ENCODE peak calls at places on chromosomes 3 and 15, in seven cellular contexts. C is sigmoid colon, W is upper lobe of left lung, J is transverse colon, B is stomach, X is H1, D is GM12878. A is an unnamed sample.

GRCh38 chr3:37453393-37454391 is 279.3 kb upstream of the LRRFIP2 start:
- DNase-seq in C (peak; percentile 83), W (peak; percentile 65), J (peak; percentile 40), B (peak; percentile 41), X (no peak), D (no peak), A (peak; percentile 94)

GRCh38 chr3:144107923-144108322 is 136.3 kb downstream of the DIPK2A start:
- DNase-seq in C (no peak), W (no peak), J (no peak), B (no peak), X (no peak), D (no peak), A (no peak)

GRCh38 chr3:182940266-182940808 is 40.0 kb downstream of the DCUN1D1 start:
- DNase-seq in C (no peak), W (no peak), J (no peak), B (no peak), X (no peak), D (no peak), A (no peak)

GRCh38 chr3:124700880-124701684 is 29.2 kb upstream of the UMPS start:
- DNase-seq in C (no peak), W (no peak), J (no peak), B (no peak), X (no peak), D (no peak), A (no peak)

GRCh38 chr15:85485956-85486567 is 105.7 kb downstream of the AKAP13 start:
- DNase-seq in C (no peak), W (no peak), J (peak; percentile 59), B (peak; percentile 53), X (no peak), D (peak; percentile 59), A (no peak)

GRCh38 chr3:126682046-126682445 is 22.0 kb upstream of the CHCHD6 start:
- DNase-seq in C (no peak), W (no peak), J (no peak), B (no peak), X (no peak), D (no peak), A (peak; percentile 80)

GRCh38 chr15:96992817-96993216 is 662.3 kb downstream of the NR2F2 start:
- DNase-seq in C (no peak), W (no peak), J (no peak), B (no peak), X (no peak), D (no peak), A (no peak)

GRCh38 chr3:45092132-45093031 is 53.8 kb downstream of the CDCP1 start:
- DNase-seq in C (no peak), W (peak; percentile 9), J (peak; percentile 71), B (no peak), X (no peak), D (no peak), A (no peak)

GRCh38 chr3:55090746-55091145 is 162.9 kb upstream of the LRTM1 start:
- DNase-seq in C (no peak), W (no peak), J (no peak), B (no peak), X (no peak), D (no peak), A (no peak)

GRCh38 chr3:175260145-175260794 is 401.1 kb downstream of the NAALADL2 start:
- DNase-seq in C (no peak), W (no peak), J (no peak), B (no peak), X (no peak), D (no peak), A (no peak)

GRCh38 chr3:114660124-114660523 is 366.3 kb downstream of the TIGIT start:
- DNase-seq in C (no peak), W (no peak), J (no peak), B (peak; percentile 27), X (no peak), D (no peak), A (no peak)

GRCh38 chr15:100929641-100930042 is 10.5 kb downstream of the LRRK1 start:
- DNase-seq in C (no peak), W (no peak), J (no peak), B (no peak), X (no peak), D (no peak), A (peak; percentile 62)

GRCh38 chr3:121803921-121804320 is 30.9 kb downstream of the IQCB1 start:
- DNase-seq in C (no peak), W (no peak), J (no peak), B (no peak), X (no peak), D (no peak), A (no peak)

GRCh38 chr3:147415337-147415736 is 6.2 kb downstream of the ZIC1 start:
- DNase-seq in C (no peak), W (no peak), J (no peak), B (no peak), X (no peak), D (no peak), A (no peak)

GRCh38 chr3:149382091-149382467 is 4.6 kb upstream of the TM4SF1 start:
- DNase-seq in C (no peak), W (no peak), J (no peak), B (no peak), X (no peak), D (no peak), A (no peak)

GRCh38 chr3:4830586-4830914 is 148.7 kb upstream of the BHLHE40 start:
- DNase-seq in C (no peak), W (no peak), J (no peak), B (no peak), X (no peak), D (no peak), A (no peak)

GRCh38 chr3:10223676-10224639 is 24.3 kb upstream of the TATDN2 start:
- DNase-seq in C (no peak), W (no peak), J (peak; percentile 62), B (peak; percentile 31), X (no peak), D (peak; percentile 75), A (no peak)

GRCh38 chr3:126133606-126134005 is 46.8 kb downstream of the ALDH1L1 start:
- DNase-seq in C (peak; percentile 45), W (no peak), J (peak; percentile 3), B (no peak), X (no peak), D (no peak), A (peak; percentile 60)

GRCh38 chr3:178802993-178803693 is 266.9 kb downstream of the KCNMB2 start:
- DNase-seq in C (no peak), W (no peak), J (no peak), B (no peak), X (no peak), D (no peak), A (peak; percentile 70)

GRCh38 chr15:71781179-71781964 is 29.0 kb upstream of the NR2E3 start:
- DNase-seq in C (no peak), W (no peak), J (no peak), B (no peak), X (no peak), D (peak; percentile 45), A (no peak)

GRCh38 chr3:119469378-119470189 is 821 bp downstream of the POGLUT1 start:
- DNase-seq in C (no peak), W (no peak), J (no peak), B (no peak), X (no peak), D (peak; percentile 25), A (no peak)

GRCh38 chr3:12175137-12175593 is 16.5 kb upstream of the TIMP4 start:
- DNase-seq in C (no peak), W (no peak), J (no peak), B (no peak), X (no peak), D (no peak), A (no peak)

GRCh38 chr3:37968784-37969600 is 21.6 kb upstream of the VILL start:
- DNase-seq in C (no peak), W (peak; percentile 73), J (no peak), B (no peak), X (no peak), D (no peak), A (no peak)

GRCh38 chr15:56587686-56588085 is 122.7 kb upstream of the MNS1 start:
- DNase-seq in C (no peak), W (no peak), J (no peak), B (no peak), X (no peak), D (no peak), A (no peak)

GRCh38 chr15:27847775-27848710 is 251.1 kb downstream of the OCA2 start:
- DNase-seq in C (no peak), W (no peak), J (no peak), B (peak; percentile 9), X (no peak), D (no peak), A (peak; percentile 70)

GRCh38 chr3:14647976-14648955 is 3.3 kb upstream of the CCDC174 start:
- DNase-seq in C (no peak), W (no peak), J (no peak), B (no peak), X (no peak), D (no peak), A (no peak)

GRCh38 chr3:7800006-7800780 is 701.4 kb upstream of the LMCD1 start:
- DNase-seq in C (no peak), W (no peak), J (no peak), B (no peak), X (no peak), D (no peak), A (peak; percentile 60)

GRCh38 chr3:30286007-30286669 is 320.3 kb upstream of the TGFBR2 start:
- DNase-seq in C (peak; percentile 85), W (no peak), J (peak; percentile 51), B (peak; percentile 77), X (no peak), D (no peak), A (no peak)

GRCh38 chr3:64303881-64304280 is 78.6 kb upstream of the PRICKLE2 start:
- DNase-seq in C (no peak), W (peak; percentile 22), J (no peak), B (no peak), X (no peak), D (no peak), A (peak; percentile 91)

GRCh38 chr3:101133638-101134037 is 140.4 kb upstream of the ABI3BP start:
- DNase-seq in C (no peak), W (no peak), J (no peak), B (no peak), X (no peak), D (no peak), A (no peak)

GRCh38 chr3:196140224-196140623 is 58.3 kb upstream of the TFRC start:
- DNase-seq in C (no peak), W (peak; percentile 31), J (no peak), B (no peak), X (no peak), D (no peak), A (no peak)
- TF ChIP-seq EP300 in C (no peak), W (no peak), J (no peak), B (no peak), X (no peak), D (no peak), A (no peak)

GRCh38 chr15:39582286-39582976 is 1.6 kb downstream of the THBS1 start:
- DNase-seq in C (peak; percentile 86), W (peak; percentile 69), J (peak; percentile 57), B (no peak), X (no peak), D (no peak), A (peak; percentile 92)
- TF ChIP-seq POLR2A in C (no peak), W (no peak), J (no peak), B (no peak), X (peak; percentile 8), D (no peak), A (no peak)

GRCh38 chr3:72217570-72217969 is 432.6 kb upstream of the PROK2 start:
- DNase-seq in C (no peak), W (no peak), J (no peak), B (no peak), X (no peak), D (no peak), A (no peak)
- TF ChIP-seq POLR2AphosphoS5 in C (no peak), W (no peak), J (no peak), B (no peak), X (no peak), D (no peak), A (no peak)

GRCh38 chr3:58433400-58434169 is at the start of gene PDHB:
- DNase-seq in C (peak; percentile 97), W (peak; percentile 97), J (peak; percentile 92), B (peak; percentile 92), X (peak; percentile 71), D (peak; percentile 59), A (peak; percentile 97)
- TF ChIP-seq EP300 in C (no peak), W (no peak), J (no peak), B (no peak), X (peak; percentile 39), D (no peak), A (no peak)